ENCODE peak calls at places on chromosomes 4 and X, in four cellular contexts. Y, C, Q and B are unnamed samples.

GRCh38 chrX:30280428-30280827 is 28.8 kb downstream of the NR0B1 start:
- DNase-seq in Q (no peak), C (no peak), Y (no peak), B (no peak)

GRCh38 chr4:1207603-1208265 is 35.4 kb upstream of the SPON2 start:
- DNase-seq in Y (peak; percentile 77), C (peak; percentile 54), Q (no peak), B (no peak)

GRCh38 chrX:7706032-7706431 is 136.9 kb upstream of the VCX start:
- DNase-seq in C (no peak), Y (no peak), Q (no peak), B (no peak)

GRCh38 chr4:111992604-111993151 is 152.6 kb upstream of the FAM241A start:
- DNase-seq in Y (no peak), Q (no peak), C (no peak), B (no peak)

GRCh38 chr4:37639551-37640293 is 46.5 kb downstream of the RELL1 start:
- DNase-seq in Q (no peak), C (no peak), Y (no peak), B (no peak)

GRCh38 chrX:47278684-47279083 is 45.9 kb downstream of the USP11 start:
- DNase-seq in C (no peak), Y (peak; percentile 44), Q (no peak), B (no peak)

GRCh38 chrX:19168609-19169008 is 46.3 kb upstream of the ADGRG2 start:
- DNase-seq in Q (no peak), Y (no peak), C (no peak), B (no peak)

GRCh38 chr4:21949073-21949457 is 493 bp upstream of the KCNIP4 start:
- DNase-seq in Y (no peak), C (no peak), Q (no peak), B (no peak)

GRCh38 chrX:100990139-100990538 is 20.6 kb downstream of the ARL13A start:
- DNase-seq in C (no peak), Q (no peak), Y (no peak), B (no peak)

GRCh38 chr4:69781458-69782418 is 21.3 kb upstream of the SULT1B1 start:
- DNase-seq in C (no peak), Q (no peak), Y (no peak), B (no peak)

GRCh38 chrX:39627257-39627656 is 470.5 kb downstream of the BCOR start:
- DNase-seq in Q (no peak), C (no peak), Y (no peak), B (no peak)

GRCh38 chrX:11970935-11971334 is 167.3 kb upstream of the FRMPD4 start:
- DNase-seq in C (no peak), Y (no peak), Q (no peak), B (no peak)

GRCh38 chrX:45196701-45197100 is 4.0 kb downstream of the DIPK2B start:
- DNase-seq in C (no peak), Y (no peak), Q (no peak), B (no peak)
- H3K27ac ChIP-seq in C (no peak overlapping the region), Y (no peak overlapping the region), Q (no peak overlapping the region), B (no peak overlapping the region)

DNA sequence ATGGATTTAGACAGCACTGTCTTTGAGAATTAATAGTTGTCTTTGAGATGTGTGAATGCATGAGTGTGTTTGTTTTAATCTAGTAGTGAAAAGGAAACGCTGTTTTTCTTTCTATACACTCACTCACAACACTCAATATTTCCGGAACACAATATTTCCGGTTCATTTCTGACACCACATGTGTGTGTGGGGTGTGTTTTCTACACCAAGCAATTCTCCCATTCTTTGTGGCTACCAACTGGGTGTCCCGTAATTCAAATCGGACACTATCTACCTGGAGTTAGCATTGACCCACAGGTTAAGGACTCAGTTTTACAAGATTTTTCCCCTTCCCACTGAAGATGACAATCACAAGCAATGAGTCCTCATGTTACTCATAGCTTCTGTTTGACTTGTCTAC is 113.9 kb downstream of the SNCA start:
- DNase-seq in C (no peak), Y (no peak), Q (no peak), B (no peak)
- H3K27ac ChIP-seq in C (no peak overlapping the region), Y (no peak overlapping the region), Q (no peak overlapping the region), B (no peak overlapping the region)

GRCh38 chr4:102586002-102586643 is 85.0 kb downstream of the NFKB1 start:
- DNase-seq in Q (no peak), Y (no peak), C (no peak), B (no peak)
- H3K27ac ChIP-seq in Q (no peak overlapping the region), Y (no peak overlapping the region), C (no peak overlapping the region), B (no peak overlapping the region)

GRCh38 chrX:3257471-3257870 is 89.0 kb downstream of the MXRA5 start:
- DNase-seq in Y (no peak), C (no peak), Q (no peak), B (no peak)

GRCh38 chrX:3263681-3264126 is 82.7 kb downstream of the MXRA5 start:
- DNase-seq in C (no peak), Y (no peak), Q (no peak), B (no peak)

GRCh38 chrX:3268804-3269203 is 77.6 kb downstream of the MXRA5 start:
- DNase-seq in C (no peak), Y (no peak), Q (no peak), B (no peak)

DNA sequence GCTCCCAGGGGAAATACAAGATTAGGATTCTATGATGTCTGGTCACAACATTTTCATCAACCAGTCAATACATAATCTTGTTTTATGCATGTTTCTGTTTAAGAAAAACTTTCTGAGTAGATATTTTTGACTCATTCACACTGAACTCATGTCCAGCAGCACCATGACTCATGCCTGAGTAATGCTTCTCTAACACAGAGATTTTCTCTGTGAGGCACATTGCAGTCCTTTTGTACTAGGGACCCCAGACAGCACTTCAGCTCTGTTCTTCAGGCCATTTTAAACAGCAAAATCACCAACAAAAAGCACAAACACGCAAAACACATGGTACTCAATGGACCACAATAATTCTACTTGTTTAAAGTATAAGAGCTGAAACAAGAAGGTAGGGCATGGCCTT is 83.5 kb downstream of the MXRA5 start:
- DNase-seq in Y (peak; percentile 50), C (no peak), Q (no peak), B (no peak)
- H3K27ac ChIP-seq in Y (peak overlapping the region; percentile 42), C (no peak overlapping the region), Q (no peak overlapping the region), B (peak overlapping the region; percentile 49)

GRCh38 chrX:115232933-115233496 is 881 bp downstream of the LRCH2 start:
- DNase-seq in C (no peak), Y (no peak), Q (no peak), B (no peak)
- H3K27ac ChIP-seq in C (peak overlapping the region; percentile 36), Y (peak overlapping the region; percentile 31), Q (peak overlapping the region; percentile 76), B (no peak overlapping the region)